ENCODE peak calls at places on chromosomes 16 and 17, in nine cellular contexts. O is COR-L47, E is left kidney, U is GM10248, G is aorta, H is PC-3, S is sciatic nerve, X is EH, Q is putamen. W is an unnamed sample.

GRCh38 chr16:67148656-67149275 is 2.0 kb downstream of the B3GNT9 start:
- DNase-seq in O (no peak), E (no peak), U (no peak), G (no peak), H (no peak), S (peak), X (no peak), Q (no peak), W (no peak)

GRCh38 chr17:46876353-46876887 is 25.0 kb downstream of the WNT9B start:
- DNase-seq in O (peak), E (peak), U (no peak), G (no peak), H (peak), S (no peak), X (no peak), Q (no peak), W (peak)

GRCh38 chr16:60181542-60181941 is 1447.4 kb upstream of the GOT2 start:
- DNase-seq in O (no peak), E (no peak), U (no peak), G (no peak), H (no peak), S (no peak), X (no peak), Q (no peak), W (no peak)

GRCh38 chr16:22373662-22374310 is 633 bp downstream of the CDR2 start:
- DNase-seq in O (no peak), E (peak), U (peak), G (peak), H (no peak), S (peak), X (peak), Q (no peak), W (peak)

GRCh38 chr17:66138120-66138519 is 53.8 kb downstream of the CEP112 start:
- DNase-seq in O (no peak), E (no peak), U (no peak), G (no peak), H (no peak), S (no peak), X (no peak), Q (no peak), W (no peak)

GRCh38 chr16:31002810-31003209 is 7.6 kb downstream of the STX1B start:
- DNase-seq in O (no peak), E (no peak), U (no peak), G (no peak), H (no peak), S (no peak), X (no peak), Q (no peak), W (no peak)

GRCh38 chr16:23469814-23470213 is 16.8 kb upstream of the COG7 start:
- DNase-seq in O (no peak), E (no peak), U (no peak), G (no peak), H (peak), S (no peak), X (peak), Q (no peak), W (no peak)

GRCh38 chr16:14489460-14489859 is 140.6 kb downstream of the PARN start:
- DNase-seq in O (no peak), E (peak), U (no peak), G (no peak), H (peak), S (no peak), X (peak), Q (no peak), W (no peak)

GRCh38 chr16:86424413-86424812 is 85.9 kb upstream of the FOXF1 start:
- DNase-seq in O (no peak), E (peak), U (no peak), G (no peak), H (no peak), S (no peak), X (no peak), Q (no peak), W (no peak)

GRCh38 chr17:77491921-77492445 is 351.2 kb downstream of the SEC14L1 start:
- DNase-seq in O (no peak), E (no peak), U (peak), G (peak), H (no peak), S (peak), X (no peak), Q (no peak), W (no peak)

GRCh38 chr17:81011951-81012350 is 20.3 kb downstream of the CHMP6 start:
- DNase-seq in O (no peak), E (no peak), U (no peak), G (no peak), H (no peak), S (no peak), X (peak), Q (no peak), W (no peak)

GRCh38 chr16:23499801-23500200 is 10.5 kb downstream of the GGA2 start:
- DNase-seq in O (no peak), E (no peak), U (no peak), G (peak), H (no peak), S (no peak), X (no peak), Q (no peak), W (no peak)